ENCODE peak calls at places on chromosomes 13 and 19, in five cellular contexts. One of them, this sample, is unnamed.

GRCh38 chr13:30832845-30833332 is 73.2 kb upstream of the MEDAG start:
- DNase-seq in activated naive CD8-positive, alpha-beta T cell treated with anti-CD3 and anti-CD28 coated beads for 36 hours: peak
- DNase-seq in NCI-H2081 treated with DMSO at 0.1 percent for 48 hours: peak
- DNase-seq in HuH-7.5: peak
- DNase-seq in stimulated activated CD8-positive, alpha-beta memory T cell treated with anti-CD3 and anti-CD28 coated beads, Interleukin-15, amount 100 ng/mL, for 1 hour: no peak
- DNase-seq in this sample: peak

GRCh38 chr19:39409207-39409885 is 2.7 kb downstream of the ZFP36 start:
- DNase-seq in activated naive CD8-positive, alpha-beta T cell treated with anti-CD3 and anti-CD28 coated beads for 36 hours: peak
- DNase-seq in NCI-H2081 treated with DMSO at 0.1 percent for 48 hours: peak
- DNase-seq in HuH-7.5: peak
- DNase-seq in stimulated activated CD8-positive, alpha-beta memory T cell treated with anti-CD3 and anti-CD28 coated beads, Interleukin-15, amount 100 ng/mL, for 1 hour: peak
- DNase-seq in this sample: peak

GRCh38 chr19:20233105-20233504 is 66.1 kb downstream of the ZNF486 start:
- DNase-seq in activated naive CD8-positive, alpha-beta T cell treated with anti-CD3 and anti-CD28 coated beads for 36 hours: no peak
- DNase-seq in NCI-H2081 treated with DMSO at 0.1 percent for 48 hours: no peak
- DNase-seq in HuH-7.5: no peak
- DNase-seq in stimulated activated CD8-positive, alpha-beta memory T cell treated with anti-CD3 and anti-CD28 coated beads, Interleukin-15, amount 100 ng/mL, for 1 hour: no peak
- DNase-seq in this sample: no peak

GRCh38 chr19:51916167-51916566 is 11.1 kb upstream of the ZNF613 start:
- DNase-seq in activated naive CD8-positive, alpha-beta T cell treated with anti-CD3 and anti-CD28 coated beads for 36 hours: no peak
- DNase-seq in NCI-H2081 treated with DMSO at 0.1 percent for 48 hours: no peak
- DNase-seq in HuH-7.5: no peak
- DNase-seq in stimulated activated CD8-positive, alpha-beta memory T cell treated with anti-CD3 and anti-CD28 coated beads, Interleukin-15, amount 100 ng/mL, for 1 hour: no peak
- DNase-seq in this sample: no peak

GRCh38 chr19:48506138-48506733 is 5.4 kb downstream of the LMTK3 start:
- DNase-seq in activated naive CD8-positive, alpha-beta T cell treated with anti-CD3 and anti-CD28 coated beads for 36 hours: no peak
- DNase-seq in NCI-H2081 treated with DMSO at 0.1 percent for 48 hours: no peak
- DNase-seq in HuH-7.5: peak
- DNase-seq in stimulated activated CD8-positive, alpha-beta memory T cell treated with anti-CD3 and anti-CD28 coated beads, Interleukin-15, amount 100 ng/mL, for 1 hour: no peak
- DNase-seq in this sample: no peak

GRCh38 chr13:34076943-34077703 is 259.2 kb downstream of the RFC3 start:
- DNase-seq in activated naive CD8-positive, alpha-beta T cell treated with anti-CD3 and anti-CD28 coated beads for 36 hours: no peak
- DNase-seq in NCI-H2081 treated with DMSO at 0.1 percent for 48 hours: peak
- DNase-seq in HuH-7.5: peak
- DNase-seq in stimulated activated CD8-positive, alpha-beta memory T cell treated with anti-CD3 and anti-CD28 coated beads, Interleukin-15, amount 100 ng/mL, for 1 hour: no peak
- DNase-seq in this sample: peak

GRCh38 chr19:18649371-18650047 is 12.7 kb downstream of the KLHL26 start:
- DNase-seq in activated naive CD8-positive, alpha-beta T cell treated with anti-CD3 and anti-CD28 coated beads for 36 hours: no peak
- DNase-seq in NCI-H2081 treated with DMSO at 0.1 percent for 48 hours: no peak
- DNase-seq in HuH-7.5: no peak
- DNase-seq in stimulated activated CD8-positive, alpha-beta memory T cell treated with anti-CD3 and anti-CD28 coated beads, Interleukin-15, amount 100 ng/mL, for 1 hour: no peak
- DNase-seq in this sample: no peak

GRCh38 chr13:79870766-79871165 is 389.8 kb downstream of the NDFIP2 start:
- DNase-seq in activated naive CD8-positive, alpha-beta T cell treated with anti-CD3 and anti-CD28 coated beads for 36 hours: no peak
- DNase-seq in NCI-H2081 treated with DMSO at 0.1 percent for 48 hours: no peak
- DNase-seq in HuH-7.5: no peak
- DNase-seq in stimulated activated CD8-positive, alpha-beta memory T cell treated with anti-CD3 and anti-CD28 coated beads, Interleukin-15, amount 100 ng/mL, for 1 hour: no peak
- DNase-seq in this sample: peak

GRCh38 chr19:38303517-38304351 is at the start of gene C19orf33:
- DNase-seq in activated naive CD8-positive, alpha-beta T cell treated with anti-CD3 and anti-CD28 coated beads for 36 hours: no peak
- DNase-seq in NCI-H2081 treated with DMSO at 0.1 percent for 48 hours: no peak
- DNase-seq in HuH-7.5: no peak
- DNase-seq in stimulated activated CD8-positive, alpha-beta memory T cell treated with anti-CD3 and anti-CD28 coated beads, Interleukin-15, amount 100 ng/mL, for 1 hour: no peak
- DNase-seq in this sample: no peak

GRCh38 chr13:35855531-35856019 is 275.6 kb downstream of the DCLK1 start:
- DNase-seq in activated naive CD8-positive, alpha-beta T cell treated with anti-CD3 and anti-CD28 coated beads for 36 hours: peak
- DNase-seq in NCI-H2081 treated with DMSO at 0.1 percent for 48 hours: no peak
- DNase-seq in HuH-7.5: no peak
- DNase-seq in stimulated activated CD8-positive, alpha-beta memory T cell treated with anti-CD3 and anti-CD28 coated beads, Interleukin-15, amount 100 ng/mL, for 1 hour: no peak
- DNase-seq in this sample: peak

GRCh38 chr19:21022996-21023395 is 2.5 kb downstream of the ZNF430 start:
- DNase-seq in activated naive CD8-positive, alpha-beta T cell treated with anti-CD3 and anti-CD28 coated beads for 36 hours: peak
- DNase-seq in NCI-H2081 treated with DMSO at 0.1 percent for 48 hours: no peak
- DNase-seq in HuH-7.5: no peak
- DNase-seq in stimulated activated CD8-positive, alpha-beta memory T cell treated with anti-CD3 and anti-CD28 coated beads, Interleukin-15, amount 100 ng/mL, for 1 hour: no peak
- DNase-seq in this sample: no peak

This sample was measured in cerebellum.